ENCODE peak calls at places on chromosomes 4 and X, in five cellular contexts. G is PC-9; B is CD8-positive, alpha-beta memory T cell; J is bronchial epithelial cell; S is naive thymus-derived CD4-positive, alpha-beta T cell. C is an unnamed sample.

GRCh38 chr4:110867251-110867960 is 244.5 kb upstream of the PITX2 start:
- DNase-seq in G (no peak), S (no peak), J (peak), B (no peak), C (no peak)

GRCh38 chrX:30150196-30150895 is 65.0 kb upstream of the MAGEB2 start:
- DNase-seq in G (no peak), J (peak), S (no peak), B (no peak), C (no peak)

GRCh38 chr4:55947254-55947882 is 1.4 kb upstream of the CEP135 start:
- DNase-seq in B (no peak), J (no peak), S (no peak), G (no peak), C (no peak)

GRCh38 chr4:176534566-176534965 is 214.8 kb downstream of the SPCS3 start:
- DNase-seq in B (no peak), J (peak), G (no peak), S (no peak), C (peak)

GRCh38 chr4:20393486-20394100 is 141.9 kb downstream of the SLIT2 start:
- DNase-seq in G (no peak), B (no peak), J (no peak), S (no peak), C (no peak)

GRCh38 chr4:9969526-9970398 is 51.5 kb downstream of the SLC2A9 start:
- DNase-seq in S (no peak), G (no peak), B (no peak), J (no peak), C (no peak)

GRCh38 chr4:6270691-6271121 is 1.1 kb downstream of the WFS1 start:
- DNase-seq in B (no peak), J (no peak), S (no peak), G (peak), C (no peak)

GRCh38 chrX:107551546-107551945 is 76.8 kb upstream of the PRPS1 start:
- DNase-seq in S (no peak), G (no peak), J (no peak), B (no peak), C (no peak)

GRCh38 chrX:46967547-46967946 is 55.3 kb downstream of the JADE3 start:
- DNase-seq in S (no peak), B (no peak), J (no peak), G (no peak), C (no peak)

GRCh38 chr4:3442959-3443749 is 1.4 kb downstream of the HGFAC start:
- DNase-seq in B (peak), S (peak), G (peak), J (no peak), C (no peak)

GRCh38 chr4:189792819-189793618 is 147.7 kb upstream of the FRG1 start:
- DNase-seq in J (peak), G (peak), B (peak), S (no peak), C (peak)

GRCh38 chr4:183360161-183360919 is 38.1 kb upstream of the CLDN24 start:
- DNase-seq in B (no peak), S (no peak), G (no peak), J (peak), C (no peak)

GRCh38 chrX:6407541-6407940 is 127.4 kb downstream of the VCX3A start:
- DNase-seq in G (no peak), S (no peak), B (no peak), J (no peak), C (no peak)

GRCh38 chr4:102007959-102008425 is 217.5 kb downstream of the BANK1 start:
- DNase-seq in B (no peak), J (no peak), G (no peak), S (no peak), C (no peak)

GRCh38 chrX:74242050-74242449 is 61.9 kb upstream of the ZCCHC13 start:
- DNase-seq in B (no peak), G (no peak), S (no peak), J (no peak), C (no peak)

GRCh38 chr4:577499-578450 is 1.7 kb upstream of the TMEM271 start:
- DNase-seq in J (peak), G (peak), S (no peak), B (no peak), C (no peak)
- H3K4me3 ChIP-seq in J (no peak), G (peak), S (no peak), B (no peak), C (peak)

GRCh38 chr4:22515145-22515887 is 550 bp downstream of the ADGRA3 start:
- DNase-seq in B (no peak), G (peak), S (peak), J (peak), C (no peak)

GRCh38 chr4:22515888-22516541 is at the start of gene ADGRA3:
- DNase-seq in J (no peak), B (no peak), G (peak), S (peak), C (no peak)

GRCh38 chr4:22512306-22512705 is 3.6 kb downstream of the ADGRA3 start:
- DNase-seq in B (no peak), G (no peak), J (no peak), S (no peak), C (no peak)

GRCh38 chr4:22514001-22514400 is 1.9 kb downstream of the ADGRA3 start:
- DNase-seq in S (no peak), J (no peak), B (no peak), G (no peak), C (no peak)

GRCh38 chr4:22514431-22514830 is 1.4 kb downstream of the ADGRA3 start:
- DNase-seq in B (no peak), S (no peak), J (no peak), G (no peak), C (no peak)
- H3K4me3 ChIP-seq in B (no peak), S (peak), J (peak), G (peak), C (peak)

DNA sequence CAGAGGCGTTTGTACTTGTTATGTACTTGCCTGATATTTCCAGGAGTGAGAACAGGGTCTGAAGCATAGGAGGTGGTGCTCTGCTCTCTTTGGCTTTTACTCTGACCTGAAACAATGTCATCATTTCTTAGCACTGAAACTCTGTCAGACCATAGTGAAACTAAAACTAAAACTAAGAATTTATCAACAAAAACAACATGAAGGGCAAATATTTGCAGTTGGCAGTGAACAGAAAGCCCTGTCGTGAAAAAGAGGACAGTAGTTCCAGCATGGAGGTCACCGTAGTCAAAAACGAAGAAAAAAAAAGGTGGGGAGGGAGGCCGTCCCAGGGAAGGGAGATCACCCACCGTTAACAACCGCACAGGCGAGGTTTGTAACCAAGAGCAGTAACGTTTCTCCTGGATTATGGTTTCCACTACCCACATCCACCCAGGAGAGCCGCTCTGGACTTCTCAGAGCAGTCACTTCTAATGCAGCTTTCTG is 97.5 kb downstream of the ANK2 start:
- DNase-seq in S (no peak), G (no peak), J (no peak), B (no peak), C (no peak)
- H3K4me3 ChIP-seq in S (no peak), G (no peak), J (no peak), B (no peak), C (no peak)

DNA sequence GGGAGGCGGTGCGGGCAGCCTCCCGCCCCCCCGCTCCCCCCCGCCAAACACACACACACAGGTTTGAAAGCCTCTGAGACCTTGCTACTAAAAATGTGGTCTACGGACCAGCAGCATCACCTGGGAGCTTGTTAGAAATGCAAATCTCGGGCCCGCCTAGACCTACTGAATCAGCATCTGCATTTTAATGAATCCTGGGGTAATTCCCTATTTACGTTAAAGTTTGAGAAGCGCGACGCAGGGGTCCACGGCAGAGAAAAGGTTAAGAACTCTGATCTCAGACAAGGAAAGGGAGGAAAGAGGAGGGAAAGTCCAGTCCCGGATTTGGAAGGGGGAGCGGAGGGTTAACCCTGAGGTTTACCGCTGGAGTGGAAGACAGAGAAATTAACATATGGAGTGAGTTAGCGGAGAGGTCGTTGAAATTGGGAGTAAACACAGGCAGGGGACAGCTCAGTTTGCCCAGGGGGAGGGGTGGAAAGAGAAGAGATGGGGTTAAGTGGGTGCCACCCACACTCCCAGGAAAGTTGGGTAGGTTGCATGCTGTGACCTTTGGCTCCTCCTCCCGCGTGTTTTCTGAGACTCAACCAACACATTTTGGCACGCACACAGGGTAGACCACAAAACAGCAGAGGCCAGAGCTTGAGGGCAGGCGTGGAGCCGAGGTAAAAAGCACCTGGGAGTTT is 483.6 kb downstream of the BCOR start:
- DNase-seq in B (no peak), J (no peak), G (no peak), S (no peak), C (no peak)
- H3K4me3 ChIP-seq in B (peak), J (no peak), G (no peak), S (peak), C (no peak)

GRCh38 chrX:48022100-48022499 is 15.3 kb downstream of the SPACA5 start:
- DNase-seq in J (no peak), G (no peak), B (no peak), S (no peak), C (no peak)
- H3K4me3 ChIP-seq in J (no peak), G (no peak), B (no peak), S (no peak), C (no peak)

GRCh38 chr4:106869551-106869950 is 166.6 kb downstream of the DKK2 start:
- DNase-seq in J (peak), S (no peak), G (no peak), B (no peak), C (peak)

GRCh38 chr4:106864231-106864630 is 171.9 kb downstream of the DKK2 start:
- DNase-seq in B (no peak), G (no peak), J (peak), S (no peak), C (peak)

DNA sequence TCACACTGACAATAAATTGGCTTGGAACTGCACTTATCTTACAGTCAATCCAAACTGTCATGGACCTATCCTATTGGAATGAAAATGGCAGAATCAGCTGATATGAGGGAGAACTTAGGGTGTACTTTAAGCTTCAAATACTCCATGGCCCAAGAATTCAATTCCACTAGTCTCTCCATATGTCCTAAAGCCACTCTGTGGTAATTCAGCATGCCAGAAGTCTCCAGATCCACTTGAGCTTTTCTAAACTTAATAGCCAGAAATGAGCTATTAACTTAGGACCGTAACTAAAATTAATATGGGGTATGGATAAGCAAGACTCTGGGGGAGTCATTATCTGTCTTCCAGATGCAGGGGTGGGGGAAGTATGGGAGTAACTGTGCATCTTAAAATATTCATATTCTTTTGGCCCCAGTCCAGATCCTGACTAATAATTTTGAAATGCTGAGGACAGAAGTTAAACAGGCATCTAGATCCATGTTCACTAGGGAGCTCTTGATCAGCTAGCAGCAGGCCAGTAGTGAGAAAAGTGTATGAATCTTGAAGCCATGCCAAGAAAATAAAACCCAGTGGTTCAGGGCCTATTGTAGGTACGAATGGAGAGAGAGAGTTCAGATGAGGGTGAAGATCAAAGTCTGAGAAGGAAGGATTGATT is 167.6 kb downstream of the DKK2 start:
- DNase-seq in J (peak), S (no peak), G (no peak), B (no peak), C (peak)
- H3K4me3 ChIP-seq in J (no peak), S (no peak), G (no peak), B (no peak), C (no peak)